ENCODE peak calls at places on chromosomes 4 and X, in five cellular contexts. T is aorta; R is CD4-positive, alpha-beta memory T cell; Z is left ventricle myocardium inferior; C is transverse colon. S is an unnamed sample.

GRCh38 chrX:37644381-37645305 is 40.9 kb upstream of the XK start:
- DNase-seq in T (no peak), R (no peak), Z (no peak), C (peak; percentile 29), S (no peak)

GRCh38 chrX:46140272-46140671 is 404.9 kb downstream of the ZNF674 start:
- DNase-seq in T (no peak), R (no peak), Z (no peak), C (no peak), S (no peak)

GRCh38 chr4:648579-649292 is 23.4 kb downstream of the PDE6B start:
- DNase-seq in T (no peak), R (no peak), Z (no peak), C (no peak), S (no peak)

GRCh38 chr4:78369691-78370090 is 181.9 kb upstream of the ANXA3 start:
- DNase-seq in T (no peak), R (no peak), Z (no peak), C (no peak), S (no peak)

GRCh38 chr4:88138561-88138960 is 19.9 kb downstream of the ABCG2 start:
- DNase-seq in T (no peak), R (no peak), Z (no peak), C (no peak), S (no peak)

GRCh38 chr4:151207186-151207585 is 69.8 kb upstream of the PRSS48 start:
- DNase-seq in T (no peak), R (no peak), Z (no peak), C (no peak), S (no peak)

GRCh38 chr4:174358823-174359222 is 75.1 kb downstream of the CEP44 start:
- DNase-seq in T (no peak), R (peak; percentile 19), Z (no peak), C (no peak), S (no peak)

GRCh38 chr4:109993116-109993515 is 80.4 kb downstream of the EGF start:
- DNase-seq in T (no peak), R (no peak), Z (no peak), C (no peak), S (no peak)

GRCh38 chr4:177047851-177048174 is 255.1 kb upstream of the VEGFC start:
- DNase-seq in T (no peak), R (no peak), Z (no peak), C (no peak), S (no peak)

GRCh38 chrX:15269618-15270521 is at the start of gene ASB9:
- DNase-seq in T (no peak), R (no peak), Z (no peak), C (peak; percentile 47), S (no peak)

GRCh38 chr4:7285244-7286122 is 93.1 kb downstream of the SORCS2 start:
- DNase-seq in T (peak; percentile 84), R (no peak), Z (no peak), C (no peak), S (peak; percentile 57)

GRCh38 chr4:16608123-16608522 is 290.3 kb downstream of the LDB2 start:
- DNase-seq in T (no peak), R (no peak), Z (no peak), C (no peak), S (no peak)

GRCh38 chrX:101493225-101493624 is 8.0 kb downstream of the ARMCX4 start:
- DNase-seq in T (no peak), R (no peak), Z (no peak), C (no peak), S (no peak)

GRCh38 chrX:46713672-46714487 is 45.0 kb downstream of the SLC9A7 start:
- DNase-seq in T (no peak), R (no peak), Z (no peak), C (no peak), S (no peak)

GRCh38 chr4:165207016-165207430 is 338 bp upstream of the KLHL2 start:
- DNase-seq in T (peak; percentile 47), R (peak; percentile 29), Z (no peak), C (peak; percentile 31), S (no peak)

GRCh38 chr4:75004755-75005668 is 72.1 kb downstream of the PARM1 start:
- DNase-seq in T (no peak), R (no peak), Z (peak; percentile 34), C (no peak), S (no peak)

GRCh38 chr4:174214102-174214878 is 69.2 kb downstream of the FBXO8 start:
- DNase-seq in T (no peak), R (peak; percentile 43), Z (no peak), C (no peak), S (no peak)

GRCh38 chr4:48698029-48698901 is 81.8 kb downstream of the FRYL start:
- DNase-seq in T (no peak), R (peak; percentile 37), Z (peak; percentile 26), C (peak; percentile 67), S (no peak)

GRCh38 chr4:177047070-177047850 is 254.5 kb upstream of the VEGFC start:
- DNase-seq in T (peak; percentile 82), R (peak; percentile 34), Z (peak; percentile 17), C (peak; percentile 53), S (peak; percentile 57)

GRCh38 chrX:116417214-116417613 is 19.2 kb upstream of the SLC6A14 start:
- DNase-seq in T (no peak), R (no peak), Z (no peak), C (no peak), S (no peak)

GRCh38 chr4:153064571-153064970 is 128.4 kb downstream of the FHDC1 start:
- DNase-seq in T (no peak), R (no peak), Z (no peak), C (peak; percentile 44), S (no peak)

GRCh38 chrX:53321216-53321942 is 40.0 kb upstream of the IQSEC2 start:
- DNase-seq in T (no peak), R (no peak), Z (no peak), C (peak; percentile 12), S (no peak)

GRCh38 chr4:39044947-39045734 is 12.9 kb upstream of the TMEM156 start:
- DNase-seq in T (peak; percentile 85), R (peak; percentile 54), Z (peak; percentile 29), C (no peak), S (peak; percentile 24)

GRCh38 chr4:146739182-146739581 is 100.5 kb downstream of the POU4F2 start:
- DNase-seq in T (no peak), R (no peak), Z (no peak), C (no peak), S (no peak)
- H3K27me3 ChIP-seq in T (no peaks in the 10 kb centered on the region), R (no peaks in the 10 kb centered on the region), Z (peaks cover 11% of the 10 kb centered on the region), C (no peaks in the 10 kb centered on the region), S (no peaks in the 10 kb centered on the region)

DNA sequence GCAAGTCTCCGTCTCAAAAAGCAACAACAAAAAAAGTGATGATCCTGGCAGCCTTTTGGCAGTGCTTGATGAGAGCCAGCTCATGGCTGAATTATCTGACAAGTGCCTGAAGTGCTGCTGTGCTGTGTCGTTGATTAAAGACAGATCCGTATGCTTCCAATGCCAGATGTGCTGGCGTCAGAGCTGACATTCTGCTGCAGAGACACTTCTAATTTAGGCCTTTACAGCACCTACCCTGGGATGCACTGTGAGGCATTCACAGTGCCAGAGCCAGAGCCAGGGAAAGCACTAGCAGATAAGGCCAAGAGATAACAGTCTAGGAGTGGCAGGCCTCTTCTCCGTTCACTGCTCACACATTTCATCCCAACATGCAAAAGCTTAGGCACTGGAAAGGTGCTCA is 995.5 kb downstream of the RAB28 start:
- DNase-seq in T (no peak), R (no peak), Z (peak; percentile 68), C (no peak), S (peak; percentile 3)
- H3K4me3 ChIP-seq in T (no peak overlapping the region), R (no peak overlapping the region), Z (no peak overlapping the region), C (no peak overlapping the region), S (no peak overlapping the region)

DNA sequence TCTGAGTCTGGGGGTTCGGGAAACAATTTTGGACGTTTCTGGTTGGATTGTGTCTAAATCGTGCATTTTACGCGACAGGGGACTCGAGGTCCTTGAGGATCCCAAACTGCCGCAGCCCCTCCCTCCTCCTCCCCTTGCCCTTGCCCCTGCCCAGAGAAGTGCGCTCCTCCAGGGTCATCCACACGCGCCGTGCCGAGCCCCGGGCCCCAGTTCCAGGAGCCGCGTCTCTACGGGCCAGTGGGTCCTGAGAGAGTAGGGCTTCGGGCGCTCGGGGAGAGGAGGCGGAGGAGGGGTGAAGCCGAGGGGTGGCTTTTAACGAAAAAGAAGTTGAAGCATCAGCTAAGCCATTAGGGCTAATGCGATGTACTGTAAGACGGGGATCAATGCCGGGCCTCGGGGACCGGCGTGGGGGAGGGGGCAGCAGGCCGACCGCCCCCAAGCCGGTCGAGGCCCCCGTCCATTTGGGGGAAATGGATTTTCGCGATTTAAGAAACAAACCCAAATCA is 13.9 kb downstream of the HMX1 start:
- DNase-seq in T (no peak), R (no peak), Z (no peak), C (no peak), S (no peak)
- H3K27me3 ChIP-seq in T (no peaks in the 10 kb centered on the region), R (peaks cover 3% of the 10 kb centered on the region), Z (peaks cover 100% of the 10 kb centered on the region), C (peaks cover 99% of the 10 kb centered on the region), S (peaks cover 37% of the 10 kb centered on the region)

DNA sequence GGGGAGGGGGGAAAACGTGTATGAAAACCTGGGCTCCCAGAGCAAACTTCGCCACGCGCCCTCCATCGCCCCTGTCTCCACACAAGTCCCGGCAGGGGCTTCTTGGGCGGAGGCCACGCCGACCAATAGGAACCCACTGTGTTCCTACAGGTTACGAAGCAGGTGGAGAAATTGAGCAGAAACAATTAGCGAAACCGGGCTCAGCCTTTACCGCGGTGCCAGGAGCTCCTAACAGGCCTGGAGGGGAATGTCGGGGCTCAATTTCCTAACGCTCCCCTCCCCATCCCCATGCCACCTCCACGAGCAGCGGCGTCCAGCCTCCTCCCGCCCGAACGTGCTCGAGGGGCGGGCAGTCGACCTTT is 582 bp upstream of the KIT start:
- DNase-seq in T (no peak), R (no peak), Z (no peak), C (no peak), S (no peak)
- H3K4me3 ChIP-seq in T (peak overlapping the region; percentile 44), R (no peak overlapping the region), Z (peak overlapping the region; percentile 71), C (no peak overlapping the region), S (peak overlapping the region; percentile 72)

DNA sequence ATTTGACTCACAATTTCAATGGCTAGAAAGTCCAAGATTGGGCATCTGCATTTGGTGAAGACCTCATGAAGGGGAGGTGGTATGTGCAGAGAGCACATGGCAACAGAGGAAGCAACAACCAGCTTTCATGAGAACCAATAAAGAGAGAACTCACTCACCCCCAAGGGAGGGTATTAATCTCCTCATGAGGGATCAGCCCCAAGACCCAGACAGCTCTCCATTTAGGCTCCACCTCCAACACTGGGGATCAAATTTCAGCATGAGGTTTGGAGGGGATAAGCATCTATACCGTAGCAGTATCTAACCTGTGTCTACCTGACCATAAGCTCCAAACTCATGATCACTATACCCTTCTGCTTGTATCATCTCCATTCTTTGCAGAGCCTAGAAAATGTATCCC is 9.3 kb upstream of the TBC1D19 start:
- DNase-seq in T (no peak), R (peak; percentile 38), Z (no peak), C (no peak), S (no peak)
- H3K27me3 ChIP-seq in T (no peaks in the 10 kb centered on the region), R (no peaks in the 10 kb centered on the region), Z (no peaks in the 10 kb centered on the region), C (no peaks in the 10 kb centered on the region), S (no peaks in the 10 kb centered on the region)